ENCODE peak calls at places on chromosomes 7 and 10, in seven cellular contexts. H, A, D, Y, F, L and I are unnamed samples.

GRCh38 chr7:100191775-100192174 is 14.1 kb downstream of the STAG3 start:
- DNase-seq in H (peak), A (no peak), D (no peak), Y (no peak), F (peak), L (no peak), I (no peak)

GRCh38 chr10:53130337-53130736 is 357.8 kb upstream of the MBL2 start:
- DNase-seq in H (no peak), A (no peak), D (no peak), Y (no peak), F (no peak), L (no peak), I (no peak)

GRCh38 chr10:43076876-43077420 is at the start of gene RET:
- DNase-seq in H (no peak), A (peak), D (peak), Y (no peak), F (no peak), L (no peak), I (no peak)

GRCh38 chr10:45809829-45810228 is 37.5 kb downstream of the AGAP4 start:
- DNase-seq in H (no peak), A (no peak), D (peak), Y (no peak), F (no peak), L (no peak), I (no peak)

GRCh38 chr10:10794776-10795175 is 222.9 kb upstream of the CELF2 start:
- DNase-seq in H (no peak), A (no peak), D (peak), Y (no peak), F (peak), L (no peak), I (no peak)

GRCh38 chr10:121900443-121901174 is 27.2 kb downstream of the ATE1 start:
- DNase-seq in H (peak), A (no peak), D (peak), Y (peak), F (peak), L (no peak), I (no peak)

GRCh38 chr7:50204576-50204975 is 99.9 kb upstream of the IKZF1 start:
- DNase-seq in H (no peak), A (no peak), D (no peak), Y (no peak), F (no peak), L (no peak), I (no peak)

GRCh38 chr10:16746856-16747255 is 70.4 kb downstream of the RSU1 start:
- DNase-seq in H (no peak), A (no peak), D (no peak), Y (no peak), F (no peak), L (no peak), I (no peak)

GRCh38 chr10:103853428-103854264 is 1.7 kb downstream of the SH3PXD2A start:
- DNase-seq in H (no peak), A (no peak), D (no peak), Y (no peak), F (no peak), L (no peak), I (no peak)

GRCh38 chr7:90453931-90454330 is 15.5 kb upstream of the PTTG1IP2 start:
- DNase-seq in H (no peak), A (no peak), D (no peak), Y (no peak), F (no peak), L (no peak), I (no peak)

GRCh38 chr7:1121476-1121875 is 33.6 kb downstream of the GPER1 start:
- DNase-seq in H (no peak), A (no peak), D (no peak), Y (no peak), F (no peak), L (no peak), I (no peak)

GRCh38 chr7:46115410-46115809 is 194.3 kb upstream of the IGFBP3 start:
- DNase-seq in H (no peak), A (no peak), D (no peak), Y (no peak), F (no peak), L (no peak), I (no peak)

GRCh38 chr7:110762514-110762913 is 328.4 kb upstream of the LRRN3 start:
- DNase-seq in H (no peak), A (no peak), D (no peak), Y (no peak), F (no peak), L (no peak), I (no peak)

GRCh38 chr7:25553005-25553404 is 324.7 kb upstream of the NPVF start:
- DNase-seq in H (no peak), A (no peak), D (no peak), Y (no peak), F (no peak), L (no peak), I (no peak)

GRCh38 chr7:84372712-84373111 is 178.1 kb upstream of the SEMA3A start:
- DNase-seq in H (no peak), A (no peak), D (no peak), Y (no peak), F (peak), L (no peak), I (no peak)

GRCh38 chr10:63718006-63718405 is 196.8 kb downstream of the REEP3 start:
- DNase-seq in H (no peak), A (no peak), D (no peak), Y (no peak), F (peak), L (no peak), I (no peak)

GRCh38 chr10:44978570-44979280 is at the start of gene DEPP1:
- DNase-seq in H (peak), A (peak), D (peak), Y (peak), F (peak), L (no peak), I (no peak)

GRCh38 chr7:37230221-37230620 is 218.4 kb downstream of the ELMO1 start:
- DNase-seq in H (no peak), A (no peak), D (no peak), Y (no peak), F (peak), L (no peak), I (no peak)

GRCh38 chr7:63029207-63029522 is 969.5 kb upstream of the ZNF722 start:
- DNase-seq in H (no peak), A (no peak), D (no peak), Y (no peak), F (no peak), L (no peak), I (no peak)

GRCh38 chr7:69823151-69823744 is 225.0 kb downstream of the AUTS2 start:
- DNase-seq in H (peak), A (no peak), D (no peak), Y (no peak), F (no peak), L (no peak), I (no peak)

GRCh38 chr10:91642831-91643692 is 10.2 kb upstream of the PPP1R3C start:
- DNase-seq in H (no peak), A (no peak), D (no peak), Y (no peak), F (peak), L (no peak), I (no peak)

GRCh38 chr10:59237775-59238174 is 61.3 kb downstream of the PHYHIPL start:
- DNase-seq in H (no peak), A (no peak), D (no peak), Y (no peak), F (no peak), L (no peak), I (no peak)

GRCh38 chr7:7791523-7791922 is 73.1 kb upstream of the RPA3 start:
- DNase-seq in H (no peak), A (no peak), D (no peak), Y (no peak), F (no peak), L (no peak), I (no peak)